ENCODE peak calls at places on chromosome 18, in ten cellular contexts. T, M, O, D, L, I, H, P, K and R are unnamed samples.

GRCh38 chr18:23793985-23794867 is 105.0 kb downstream of the LAMA3 start:
- DNase-seq in T (no peak), M (no peak), O (no peak), D (no peak), L (no peak), I (no peak), H (no peak), P (no peak), K (peak), R (peak)

GRCh38 chr18:23071285-23071684 is 64.0 kb upstream of the CABLES1 start:
- DNase-seq in T (peak), M (peak), O (no peak), D (peak), L (peak), I (no peak), H (peak), P (peak), K (no peak), R (peak)

GRCh38 chr18:50721006-50721405 is 98.8 kb downstream of the MRO start:
- DNase-seq in T (no peak), M (no peak), O (no peak), D (no peak), L (no peak), I (no peak), H (no peak), P (no peak), K (no peak), R (peak)

GRCh38 chr18:79961527-79962291 is 2.7 kb upstream of the HSBP1L1 start:
- DNase-seq in T (no peak), M (no peak), O (no peak), D (no peak), L (no peak), I (no peak), H (peak), P (no peak), K (no peak), R (no peak)

GRCh38 chr18:49666045-49666444 is 104.2 kb downstream of the LIPG start:
- DNase-seq in T (no peak), M (no peak), O (peak), D (peak), L (no peak), I (no peak), H (peak), P (no peak), K (peak), R (no peak)

GRCh38 chr18:56333846-56334245 is 304.5 kb downstream of the TXNL1 start:
- DNase-seq in T (no peak), M (no peak), O (no peak), D (no peak), L (no peak), I (no peak), H (peak), P (peak), K (no peak), R (no peak)

GRCh38 chr18:59818769-59819168 is 81.0 kb upstream of the PMAIP1 start:
- DNase-seq in T (no peak), M (no peak), O (no peak), D (no peak), L (no peak), I (no peak), H (no peak), P (no peak), K (no peak), R (no peak)

GRCh38 chr18:24019641-24020331 is 5.2 kb downstream of the TTC39C start:
- DNase-seq in T (peak), M (no peak), O (peak), D (peak), L (peak), I (no peak), H (no peak), P (no peak), K (no peak), R (no peak)

GRCh38 chr18:45156941-45157340 is 458.3 kb upstream of the SLC14A2 start:
- DNase-seq in T (no peak), M (no peak), O (no peak), D (peak), L (no peak), I (no peak), H (peak), P (no peak), K (no peak), R (no peak)

GRCh38 chr18:57004366-57005121 is 142.3 kb upstream of the BOD1L2 start:
- DNase-seq in T (no peak), M (peak), O (no peak), D (peak), L (no peak), I (no peak), H (peak), P (peak), K (peak), R (no peak)

GRCh38 chr18:47898055-47898454 is 32.4 kb downstream of the SMAD2 start:
- DNase-seq in T (no peak), M (no peak), O (peak), D (peak), L (no peak), I (no peak), H (no peak), P (no peak), K (no peak), R (no peak)

GRCh38 chr18:46169464-46169941 is 65.3 kb downstream of the HAUS1 start:
- DNase-seq in T (no peak), M (peak), O (no peak), D (peak), L (no peak), I (no peak), H (peak), P (peak), K (no peak), R (no peak)

GRCh38 chr18:25033747-25034471 is 318.1 kb downstream of the ZNF521 start:
- DNase-seq in T (no peak), M (no peak), O (no peak), D (no peak), L (no peak), I (no peak), H (no peak), P (no peak), K (no peak), R (no peak)

GRCh38 chr18:35942133-35942532 is 30.3 kb upstream of the RMP24 start:
- DNase-seq in T (no peak), M (no peak), O (no peak), D (no peak), L (no peak), I (no peak), H (no peak), P (no peak), K (no peak), R (no peak)

GRCh38 chr18:74457743-74458465 is 796 bp upstream of the DIPK1C start:
- DNase-seq in T (no peak), M (no peak), O (no peak), D (no peak), L (no peak), I (peak), H (no peak), P (no peak), K (peak), R (peak)

GRCh38 chr18:4068552-4069158 is 386.5 kb downstream of the DLGAP1 start:
- DNase-seq in T (no peak), M (peak), O (peak), D (peak), L (no peak), I (no peak), H (peak), P (peak), K (peak), R (peak)

GRCh38 chr18:6096747-6097146 is 201.4 kb upstream of the TMEM200C start:
- DNase-seq in T (no peak), M (no peak), O (no peak), D (no peak), L (no peak), I (no peak), H (no peak), P (no peak), K (no peak), R (no peak)

GRCh38 chr18:47928466-47928865 is 2.0 kb downstream of the SMAD2 start:
- DNase-seq in T (no peak), M (no peak), O (no peak), D (no peak), L (no peak), I (no peak), H (peak), P (no peak), K (no peak), R (no peak)

GRCh38 chr18:75393721-75394120 is 33.8 kb downstream of the SMIM21 start:
- DNase-seq in T (no peak), M (no peak), O (no peak), D (peak), L (no peak), I (no peak), H (peak), P (no peak), K (no peak), R (no peak)

GRCh38 chr18:12460874-12461273 is 53.1 kb downstream of the PRELID3A start:
- DNase-seq in T (no peak), M (no peak), O (no peak), D (no peak), L (no peak), I (no peak), H (peak), P (no peak), K (no peak), R (no peak)

GRCh38 chr18:5746844-5747243 is 148.5 kb downstream of the TMEM200C start:
- DNase-seq in T (no peak), M (no peak), O (no peak), D (no peak), L (no peak), I (no peak), H (peak), P (no peak), K (no peak), R (no peak)

GRCh38 chr18:48460929-48461583 is 51.9 kb upstream of the ZBTB7C start:
- DNase-seq in T (no peak), M (no peak), O (no peak), D (no peak), L (no peak), I (no peak), H (peak), P (peak), K (no peak), R (no peak)

GRCh38 chr18:52323802-52324201 is 16.2 kb upstream of the DCC start:
- DNase-seq in T (no peak), M (no peak), O (no peak), D (no peak), L (no peak), I (no peak), H (no peak), P (no peak), K (no peak), R (no peak)

GRCh38 chr18:20971886-20972267 is 139.7 kb downstream of the ROCK1 start:
- DNase-seq in T (no peak), M (peak), O (no peak), D (peak), L (no peak), I (no peak), H (peak), P (peak), K (no peak), R (no peak)

GRCh38 chr18:76689646-76690264 is 132.6 kb upstream of the ZNF236 start:
- DNase-seq in T (no peak), M (no peak), O (no peak), D (no peak), L (no peak), I (no peak), H (no peak), P (no peak), K (peak), R (peak)

GRCh38 chr18:63236417-63236816 is 83.2 kb downstream of the BCL2 start:
- DNase-seq in T (no peak), M (no peak), O (no peak), D (no peak), L (no peak), I (no peak), H (no peak), P (no peak), K (peak), R (peak)

GRCh38 chr18:77267957-77268356 is 18.3 kb downstream of the GALR1 start:
- DNase-seq in T (no peak), M (no peak), O (no peak), D (no peak), L (no peak), I (no peak), H (no peak), P (no peak), K (no peak), R (no peak)

GRCh38 chr18:6521804-6522418 is 107.2 kb upstream of the L3MBTL4 start:
- DNase-seq in T (no peak), M (peak), O (peak), D (peak), L (no peak), I (no peak), H (peak), P (peak), K (no peak), R (no peak)

GRCh38 chr18:79772108-79772864 is 25.5 kb upstream of the KCNG2 start:
- DNase-seq in T (no peak), M (no peak), O (no peak), D (no peak), L (no peak), I (peak), H (no peak), P (no peak), K (no peak), R (no peak)

GRCh38 chr18:55779711-55780590 is 192.0 kb upstream of the TCF4 start:
- DNase-seq in T (no peak), M (no peak), O (peak), D (peak), L (no peak), I (peak), H (peak), P (peak), K (peak), R (peak)

GRCh38 chr18:47881752-47882455 is 48.6 kb downstream of the SMAD2 start:
- DNase-seq in T (no peak), M (peak), O (no peak), D (peak), L (no peak), I (no peak), H (peak), P (peak), K (no peak), R (no peak)

GRCh38 chr18:36718705-36719328 is 110.0 kb downstream of the TPGS2 start:
- DNase-seq in T (no peak), M (no peak), O (no peak), D (no peak), L (no peak), I (no peak), H (no peak), P (no peak), K (no peak), R (no peak)